ENCODE peak calls at places on chromosome 11, in seven cellular contexts. One of them, this sample, is unnamed.
A peak's percentile ranks its signal among the peaks of the same experiment; 100 is the strongest.

GRCh38 chr11:133713406-133713805 is 131.9 kb downstream of the SPATA19 start:
- DNase-seq in ascending aorta: no peak
- DNase-seq in fibroblast of lung: no peak
- DNase-seq in prostate gland: no peak
- DNase-seq in Peyer's patch: no peak
- DNase-seq in thyroid gland: no peak
- DNase-seq in left ventricle myocardium inferior: no peak
- DNase-seq in this sample: no peak

GRCh38 chr11:19673924-19674390 is 38.7 kb upstream of the NAV2 start:
- DNase-seq in ascending aorta: peak; percentile 76
- DNase-seq in fibroblast of lung: peak; percentile 59
- DNase-seq in prostate gland: peak; percentile 76
- DNase-seq in Peyer's patch: peak; percentile 55
- DNase-seq in thyroid gland: peak; percentile 95
- DNase-seq in left ventricle myocardium inferior: peak; percentile 83
- DNase-seq in this sample: peak; percentile 11

GRCh38 chr11:124863826-124864165 is 1.4 kb upstream of the ROBO3 start:
- DNase-seq in ascending aorta: no peak
- DNase-seq in fibroblast of lung: no peak
- DNase-seq in prostate gland: no peak
- DNase-seq in Peyer's patch: peak; percentile 8
- DNase-seq in thyroid gland: peak; percentile 21
- DNase-seq in left ventricle myocardium inferior: no peak
- DNase-seq in this sample: no peak

GRCh38 chr11:9535189-9535781 is 38.2 kb upstream of the WEE1 start:
- DNase-seq in ascending aorta: peak; percentile 19
- DNase-seq in fibroblast of lung: peak; percentile 13
- DNase-seq in prostate gland: peak; percentile 74
- DNase-seq in Peyer's patch: peak; percentile 86
- DNase-seq in thyroid gland: peak; percentile 52
- DNase-seq in left ventricle myocardium inferior: peak; percentile 80
- DNase-seq in this sample: peak; percentile 66

GRCh38 chr11:123381817-123382554 is 48.1 kb upstream of the GRAMD1B start:
- DNase-seq in ascending aorta: no peak
- DNase-seq in fibroblast of lung: no peak
- DNase-seq in prostate gland: no peak
- DNase-seq in Peyer's patch: no peak
- DNase-seq in thyroid gland: no peak
- DNase-seq in left ventricle myocardium inferior: no peak
- DNase-seq in this sample: no peak

GRCh38 chr11:8973121-8973520 is 8.9 kb upstream of the TMEM9B start:
- DNase-seq in ascending aorta: no peak
- DNase-seq in fibroblast of lung: no peak
- DNase-seq in prostate gland: no peak
- DNase-seq in Peyer's patch: no peak
- DNase-seq in thyroid gland: no peak
- DNase-seq in left ventricle myocardium inferior: no peak
- DNase-seq in this sample: no peak

GRCh38 chr11:111557425-111558111 is 17.0 kb downstream of the LAYN start:
- DNase-seq in ascending aorta: no peak
- DNase-seq in fibroblast of lung: peak; percentile 99
- DNase-seq in prostate gland: no peak
- DNase-seq in Peyer's patch: no peak
- DNase-seq in thyroid gland: no peak
- DNase-seq in left ventricle myocardium inferior: no peak
- DNase-seq in this sample: no peak

GRCh38 chr11:10893713-10894112 is 35.9 kb upstream of the ZBED5 start:
- DNase-seq in ascending aorta: no peak
- DNase-seq in fibroblast of lung: peak; percentile 54
- DNase-seq in prostate gland: no peak
- DNase-seq in Peyer's patch: no peak
- DNase-seq in thyroid gland: peak; percentile 62
- DNase-seq in left ventricle myocardium inferior: no peak
- DNase-seq in this sample: no peak

GRCh38 chr11:134476435-134477021 is 64.5 kb upstream of the B3GAT1 start:
- DNase-seq in ascending aorta: no peak
- DNase-seq in fibroblast of lung: no peak
- DNase-seq in prostate gland: no peak
- DNase-seq in Peyer's patch: peak; percentile 12
- DNase-seq in thyroid gland: peak; percentile 74
- DNase-seq in left ventricle myocardium inferior: no peak
- DNase-seq in this sample: no peak

DNA sequence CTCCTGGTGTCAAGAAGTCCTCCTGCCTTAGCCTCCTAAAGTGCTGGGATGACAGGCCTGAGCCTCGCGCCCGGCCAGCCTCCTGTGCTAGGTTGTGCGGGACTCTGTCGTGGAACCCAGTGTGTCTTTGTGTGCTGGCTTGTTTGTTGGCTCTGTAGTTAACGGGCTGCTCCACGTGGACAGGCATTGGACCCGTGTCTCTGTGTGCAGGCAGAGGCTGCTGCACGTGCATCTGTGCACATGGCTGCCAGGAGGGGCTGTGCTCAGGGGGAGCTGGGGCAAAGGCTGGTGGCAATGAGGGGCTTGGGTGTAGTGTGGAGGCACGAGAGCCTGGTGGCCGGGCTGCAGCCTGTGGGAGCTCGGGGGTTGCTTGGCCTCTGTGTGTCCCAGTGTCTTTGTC is 121.3 kb upstream of the ALDH3B2 start:
- DNase-seq in ascending aorta: no peak
- DNase-seq in fibroblast of lung: no peak
- DNase-seq in prostate gland: no peak
- DNase-seq in Peyer's patch: no peak
- DNase-seq in thyroid gland: no peak
- DNase-seq in left ventricle myocardium inferior: no peak
- DNase-seq in this sample: no peak
- H3K4me3 ChIP-seq in ascending aorta: no peak overlapping the region
- H3K4me3 ChIP-seq in fibroblast of lung: no peak overlapping the region
- H3K4me3 ChIP-seq in prostate gland: no peak overlapping the region
- H3K4me3 ChIP-seq in Peyer's patch: no peak overlapping the region
- H3K4me3 ChIP-seq in thyroid gland: no peak overlapping the region
- H3K4me3 ChIP-seq in left ventricle myocardium inferior: no peak overlapping the region
- H3K4me3 ChIP-seq in this sample: no peak overlapping the region

GRCh38 chr11:42048141-42048540 is 588.7 kb upstream of the LRRC4C start:
- DNase-seq in ascending aorta: no peak
- DNase-seq in fibroblast of lung: no peak
- DNase-seq in prostate gland: no peak
- DNase-seq in Peyer's patch: no peak
- DNase-seq in thyroid gland: no peak
- DNase-seq in left ventricle myocardium inferior: no peak
- DNase-seq in this sample: no peak

GRCh38 chr11:42043312-42043711 is 583.9 kb upstream of the LRRC4C start:
- DNase-seq in ascending aorta: no peak
- DNase-seq in fibroblast of lung: peak; percentile 76
- DNase-seq in prostate gland: no peak
- DNase-seq in Peyer's patch: no peak
- DNase-seq in thyroid gland: no peak
- DNase-seq in left ventricle myocardium inferior: no peak
- DNase-seq in this sample: no peak
- H3K9me3 ChIP-seq in ascending aorta: no peaks in the 10 kb centered on the region
- H3K9me3 ChIP-seq in fibroblast of lung: no peaks in the 10 kb centered on the region
- H3K9me3 ChIP-seq in prostate gland: no peaks in the 10 kb centered on the region
- H3K9me3 ChIP-seq in Peyer's patch: no peaks in the 10 kb centered on the region
- H3K9me3 ChIP-seq in thyroid gland: no peaks in the 10 kb centered on the region
- H3K9me3 ChIP-seq in left ventricle myocardium inferior: peaks cover 12% of the 10 kb centered on the region
- H3K9me3 ChIP-seq in this sample: no peaks in the 10 kb centered on the region

GRCh38 chr11:16978021-16978370 is 36.2 kb downstream of the PLEKHA7 start:
- DNase-seq in ascending aorta: no peak
- DNase-seq in fibroblast of lung: no peak
- DNase-seq in prostate gland: no peak
- DNase-seq in Peyer's patch: no peak
- DNase-seq in thyroid gland: no peak
- DNase-seq in left ventricle myocardium inferior: no peak
- DNase-seq in this sample: no peak
- H3K4me3 ChIP-seq in ascending aorta: no peak overlapping the region
- H3K4me3 ChIP-seq in fibroblast of lung: no peak overlapping the region
- H3K4me3 ChIP-seq in prostate gland: no peak overlapping the region
- H3K4me3 ChIP-seq in Peyer's patch: no peak overlapping the region
- H3K4me3 ChIP-seq in thyroid gland: no peak overlapping the region
- H3K4me3 ChIP-seq in left ventricle myocardium inferior: no peak overlapping the region
- H3K4me3 ChIP-seq in this sample: no peak overlapping the region

GRCh38 chr11:64250406-64250874 is 890 bp upstream of the PLCB3 start:
- DNase-seq in ascending aorta: no peak
- DNase-seq in fibroblast of lung: no peak
- DNase-seq in prostate gland: no peak
- DNase-seq in Peyer's patch: no peak
- DNase-seq in thyroid gland: no peak
- DNase-seq in left ventricle myocardium inferior: no peak
- DNase-seq in this sample: no peak
- H3K9me3 ChIP-seq in ascending aorta: no peaks in the 10 kb centered on the region
- H3K9me3 ChIP-seq in fibroblast of lung: no peaks in the 10 kb centered on the region
- H3K9me3 ChIP-seq in prostate gland: no peaks in the 10 kb centered on the region
- H3K9me3 ChIP-seq in Peyer's patch: no peaks in the 10 kb centered on the region
- H3K9me3 ChIP-seq in thyroid gland: no peaks in the 10 kb centered on the region
- H3K9me3 ChIP-seq in left ventricle myocardium inferior: no peaks in the 10 kb centered on the region
- H3K9me3 ChIP-seq in this sample: no peaks in the 10 kb centered on the region

DNA sequence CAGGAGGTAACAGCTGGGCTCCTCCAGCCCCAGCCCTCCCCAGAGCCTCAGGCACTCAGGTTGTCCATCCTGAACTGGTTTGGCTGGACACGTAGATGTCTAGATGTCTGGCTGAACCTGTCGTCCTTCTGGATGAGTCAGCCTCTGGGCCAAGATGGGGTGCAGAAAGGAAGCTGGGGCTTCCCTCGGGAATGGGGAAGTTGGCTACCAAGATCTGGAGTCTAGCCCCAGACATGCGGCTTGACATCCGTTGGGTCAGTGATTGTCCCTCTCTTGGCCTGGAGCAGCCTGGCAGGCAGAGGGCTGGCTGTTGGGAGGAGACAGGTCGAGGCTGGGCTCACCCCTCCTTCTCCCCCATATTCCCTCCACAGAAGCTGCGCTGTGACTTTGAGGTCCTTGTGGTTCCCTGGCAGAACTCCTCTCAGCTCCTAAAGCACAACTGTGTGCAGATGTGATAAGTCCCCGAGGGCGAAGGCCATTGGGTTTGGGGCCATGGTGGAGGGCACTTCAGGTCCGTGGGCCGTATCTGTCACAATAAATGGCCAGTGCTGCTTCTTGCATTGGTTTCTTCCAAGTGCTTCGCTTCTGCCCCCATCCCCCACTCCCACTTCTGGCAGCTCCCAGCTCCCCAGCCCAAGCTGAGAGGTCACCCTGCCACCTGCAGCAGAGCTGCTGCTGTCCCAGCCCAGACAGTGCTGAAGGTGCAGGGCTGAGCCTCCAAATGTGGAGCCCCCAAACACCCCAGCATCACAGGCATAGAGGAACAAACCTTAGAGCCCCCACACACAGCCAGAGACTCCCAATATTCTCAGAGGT is 1.3 kb downstream of the CST6 start:
- DNase-seq in ascending aorta: no peak
- DNase-seq in fibroblast of lung: no peak
- DNase-seq in prostate gland: no peak
- DNase-seq in Peyer's patch: no peak
- DNase-seq in thyroid gland: peak; percentile 75
- DNase-seq in left ventricle myocardium inferior: no peak
- DNase-seq in this sample: no peak
- H3K4me3 ChIP-seq in ascending aorta: no peak overlapping the region
- H3K4me3 ChIP-seq in fibroblast of lung: no peak overlapping the region
- H3K4me3 ChIP-seq in prostate gland: no peak overlapping the region
- H3K4me3 ChIP-seq in Peyer's patch: no peak overlapping the region
- H3K4me3 ChIP-seq in thyroid gland: no peak overlapping the region
- H3K4me3 ChIP-seq in left ventricle myocardium inferior: no peak overlapping the region
- H3K4me3 ChIP-seq in this sample: no peak overlapping the region

GRCh38 chr11:78400116-78400515 is 17.5 kb downstream of the GAB2 start:
- DNase-seq in ascending aorta: no peak
- DNase-seq in fibroblast of lung: no peak
- DNase-seq in prostate gland: no peak
- DNase-seq in Peyer's patch: no peak
- DNase-seq in thyroid gland: no peak
- DNase-seq in left ventricle myocardium inferior: no peak
- DNase-seq in this sample: no peak

GRCh38 chr11:78402842-78403241 is 14.8 kb downstream of the GAB2 start:
- DNase-seq in ascending aorta: no peak
- DNase-seq in fibroblast of lung: no peak
- DNase-seq in prostate gland: no peak
- DNase-seq in Peyer's patch: no peak
- DNase-seq in thyroid gland: no peak
- DNase-seq in left ventricle myocardium inferior: no peak
- DNase-seq in this sample: no peak

GRCh38 chr11:78399136-78399535 is 18.5 kb downstream of the GAB2 start:
- DNase-seq in ascending aorta: no peak
- DNase-seq in fibroblast of lung: no peak
- DNase-seq in prostate gland: no peak
- DNase-seq in Peyer's patch: no peak
- DNase-seq in thyroid gland: no peak
- DNase-seq in left ventricle myocardium inferior: no peak
- DNase-seq in this sample: no peak

GRCh38 chr11:78398715-78399114 is 18.9 kb downstream of the GAB2 start:
- DNase-seq in ascending aorta: no peak
- DNase-seq in fibroblast of lung: no peak
- DNase-seq in prostate gland: no peak
- DNase-seq in Peyer's patch: no peak
- DNase-seq in thyroid gland: no peak
- DNase-seq in left ventricle myocardium inferior: no peak
- DNase-seq in this sample: no peak

DNA sequence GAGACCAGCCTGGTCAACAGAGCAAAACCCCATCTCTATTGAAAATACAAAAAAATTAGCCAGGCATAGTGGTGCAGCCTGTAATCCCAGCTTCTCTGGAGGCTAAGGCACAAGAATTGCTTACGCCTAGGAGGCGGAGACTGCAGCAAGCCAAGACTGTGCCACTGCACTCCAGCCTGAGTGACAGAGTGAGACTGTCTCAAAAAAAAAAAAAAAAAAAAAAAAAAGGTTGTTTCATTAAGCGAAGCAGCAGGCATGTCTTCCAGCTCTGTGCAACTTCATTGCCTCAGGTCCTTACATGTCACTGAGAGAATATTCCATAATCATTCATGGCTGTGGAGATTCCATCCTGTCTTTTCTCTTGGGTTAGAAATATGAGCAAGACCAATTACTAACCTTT is 16.9 kb downstream of the GAB2 start:
- DNase-seq in ascending aorta: no peak
- DNase-seq in fibroblast of lung: no peak
- DNase-seq in prostate gland: no peak
- DNase-seq in Peyer's patch: no peak
- DNase-seq in thyroid gland: no peak
- DNase-seq in left ventricle myocardium inferior: no peak
- DNase-seq in this sample: no peak
- H3K9me3 ChIP-seq in ascending aorta: no peaks in the 10 kb centered on the region
- H3K9me3 ChIP-seq in fibroblast of lung: no peaks in the 10 kb centered on the region
- H3K9me3 ChIP-seq in prostate gland: no peaks in the 10 kb centered on the region
- H3K9me3 ChIP-seq in Peyer's patch: no peaks in the 10 kb centered on the region
- H3K9me3 ChIP-seq in thyroid gland: no peaks in the 10 kb centered on the region
- H3K9me3 ChIP-seq in left ventricle myocardium inferior: no peaks in the 10 kb centered on the region
- H3K9me3 ChIP-seq in this sample: no peaks in the 10 kb centered on the region

GRCh38 chr11:26649884-26650283 is 72.0 kb downstream of the SLC5A12 start:
- DNase-seq in ascending aorta: no peak
- DNase-seq in fibroblast of lung: peak; percentile 55
- DNase-seq in prostate gland: peak; percentile 67
- DNase-seq in Peyer's patch: no peak
- DNase-seq in thyroid gland: peak; percentile 78
- DNase-seq in left ventricle myocardium inferior: no peak
- DNase-seq in this sample: peak; percentile 73
- H3K4me3 ChIP-seq in ascending aorta: no peak overlapping the region
- H3K4me3 ChIP-seq in fibroblast of lung: no peak overlapping the region
- H3K4me3 ChIP-seq in prostate gland: no peak overlapping the region
- H3K4me3 ChIP-seq in Peyer's patch: no peak overlapping the region
- H3K4me3 ChIP-seq in thyroid gland: no peak overlapping the region
- H3K4me3 ChIP-seq in left ventricle myocardium inferior: no peak overlapping the region
- H3K4me3 ChIP-seq in this sample: no peak overlapping the region

This sample was measured in adrenal gland.